ENCODE peak calls at places on chromosomes 11 and 22, in five cellular contexts. Y is gastrocnemius medialis, U is lower lobe of right lung, S is colonic mucosa, R is neuronal stem cell. D is an unnamed sample. For H3K27me3, the result is how much of the 10 kb centered on the place peaks cover.

GRCh38 chr11:19803506-19803998 is 90.9 kb downstream of the NAV2 start:
- DNase-seq in R (no peak), S (peak), U (no peak), Y (no peak), D (no peak)

GRCh38 chr22:17767236-17768065 is 6.8 kb downstream of the BID start:
- DNase-seq in S (no peak), Y (no peak), U (no peak), R (no peak), D (no peak)

GRCh38 chr11:66718320-66718971 is 10.6 kb downstream of the SPTBN2 start:
- DNase-seq in U (peak), R (no peak), Y (no peak), S (peak), D (no peak)

GRCh38 chr11:578276-579035 is 2.2 kb downstream of the PHRF1 start:
- DNase-seq in Y (no peak), R (no peak), U (no peak), S (no peak), D (peak)

GRCh38 chr11:56783448-56784041 is 35.0 kb upstream of the OR9G4 start:
- DNase-seq in S (peak), Y (no peak), R (peak), U (no peak), D (no peak)

GRCh38 chr22:30946354-30946753 is 22.2 kb downstream of the MORC2 start:
- DNase-seq in Y (no peak), R (no peak), S (no peak), U (no peak), D (no peak)

GRCh38 chr11:86442827-86443226 is 68.1 kb downstream of the CCDC81 start:
- DNase-seq in R (no peak), S (no peak), Y (no peak), U (no peak), D (no peak)

GRCh38 chr11:72627594-72628281 is 46.5 kb downstream of the PDE2A start:
- DNase-seq in S (no peak), U (no peak), Y (no peak), R (no peak), D (peak)

GRCh38 chr11:11612439-11612838 is 9.4 kb downstream of the GALNT18 start:
- DNase-seq in S (no peak), U (no peak), Y (no peak), R (no peak), D (no peak)

GRCh38 chr22:28570697-28571373 is 108.8 kb downstream of the TTC28 start:
- DNase-seq in Y (no peak), U (no peak), S (no peak), R (no peak), D (no peak)

GRCh38 chr11:27358306-27358705 is 4.7 kb downstream of the CCDC34 start:
- DNase-seq in U (no peak), S (no peak), R (no peak), Y (no peak), D (no peak)

GRCh38 chr11:65429724-65430405 is 7.3 kb downstream of the NEAT1 start:
- DNase-seq in U (peak), R (no peak), Y (peak), S (peak), D (peak)

GRCh38 chr11:7098235-7098832 is 9.5 kb downstream of the RBMXL2 start:
- DNase-seq in R (peak), S (no peak), Y (no peak), U (no peak), D (no peak)

GRCh38 chr22:37230673-37231405 is 13.2 kb downstream of the RAC2 start:
- DNase-seq in Y (no peak), S (no peak), R (no peak), U (peak), D (peak)

GRCh38 chr11:118622376-118623290 is 15.2 kb downstream of the PHLDB1 start:
- DNase-seq in Y (peak), U (peak), R (no peak), S (no peak), D (peak)

GRCh38 chr11:91932151-91932821 is 292.3 kb upstream of the FAT3 start:
- DNase-seq in S (no peak), U (no peak), Y (no peak), R (no peak), D (no peak)

GRCh38 chr22:17706451-17706900 is 67.8 kb downstream of the BID start:
- DNase-seq in Y (peak), R (no peak), S (peak), U (no peak), D (no peak)

GRCh38 chr11:61293869-61294716 is 1.0 kb downstream of the VWCE start:
- DNase-seq in S (no peak), Y (peak), U (peak), R (peak), D (peak)

GRCh38 chr11:114166897-114167323 is 107.4 kb downstream of the ZBTB16 start:
- DNase-seq in Y (peak), S (no peak), U (no peak), R (no peak), D (no peak)

GRCh38 chr11:15166204-15166603 is 51.5 kb downstream of the INSC start:
- DNase-seq in R (no peak), S (no peak), Y (no peak), U (no peak), D (no peak)

GRCh38 chr11:58316142-58316541 is 42.7 kb downstream of the OR5B17 start:
- DNase-seq in S (no peak), R (no peak), U (no peak), Y (no peak), D (no peak)

GRCh38 chr11:119363874-119364590 is 17.5 kb downstream of the USP2 start:
- DNase-seq in S (peak), Y (peak), U (peak), R (peak), D (peak)

GRCh38 chr11:113833151-113833550 is 42.2 kb downstream of the USP28 start:
- DNase-seq in Y (no peak), R (no peak), S (no peak), U (no peak), D (no peak)

GRCh38 chr22:46421272-46421671 is 85.8 kb downstream of the TRMU start:
- DNase-seq in U (peak), Y (no peak), R (no peak), S (no peak), D (peak)

GRCh38 chr11:29534831-29535230 is 482.0 kb downstream of the KCNA4 start:
- DNase-seq in R (no peak), Y (no peak), S (no peak), U (no peak), D (no peak)

GRCh38 chr22:22684605-22685561 is 40.5 kb downstream of the GGTLC2 start:
- DNase-seq in S (peak), R (no peak), U (no peak), Y (no peak), D (no peak)

GRCh38 chr22:33401291-33401690 is 343.1 kb upstream of the SYN3 start:
- DNase-seq in S (no peak), Y (no peak), U (no peak), R (no peak), D (no peak)
- H3K27ac ChIP-seq in S (no peak), Y (no peak), U (no peak), R (no peak), D (no peak)

DNA sequence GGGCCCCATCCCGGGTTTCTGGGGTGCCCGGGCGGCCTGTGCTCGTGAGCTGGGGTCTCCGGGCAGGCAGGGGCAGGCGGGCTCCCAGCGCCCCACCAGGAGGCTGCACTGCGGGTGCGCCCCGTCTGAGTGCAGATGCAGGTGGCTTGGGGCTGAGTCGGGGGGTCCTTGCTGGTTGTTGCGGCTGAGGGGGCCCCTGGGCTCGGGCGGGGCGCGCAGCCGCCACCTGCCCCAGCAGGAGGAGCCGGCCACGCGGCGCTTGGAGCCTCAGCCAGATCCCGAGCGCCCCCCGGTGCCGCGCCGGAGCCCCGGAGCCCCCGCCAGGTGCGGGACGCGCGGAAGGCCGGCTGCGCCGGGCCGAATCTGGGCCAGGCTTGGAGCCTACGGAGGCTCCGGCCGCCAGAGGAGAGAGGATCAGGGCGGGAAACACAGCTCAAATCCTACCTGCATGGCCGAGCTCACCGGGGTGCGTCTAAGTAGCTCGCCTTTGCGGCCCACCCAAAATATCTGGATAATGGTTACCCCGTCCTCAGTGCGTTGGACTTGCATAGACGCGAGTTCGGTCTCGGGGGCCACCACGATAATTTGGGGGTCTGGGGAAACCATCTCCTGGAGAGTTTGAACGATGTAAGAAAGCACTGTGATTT is 625 bp upstream of the IGF2 start:
- DNase-seq in U (no peak), S (no peak), R (no peak), Y (no peak), D (peak)
- H3K4me3 ChIP-seq in U (no peak), S (no peak), R (no peak), Y (no peak), D (peak)

DNA sequence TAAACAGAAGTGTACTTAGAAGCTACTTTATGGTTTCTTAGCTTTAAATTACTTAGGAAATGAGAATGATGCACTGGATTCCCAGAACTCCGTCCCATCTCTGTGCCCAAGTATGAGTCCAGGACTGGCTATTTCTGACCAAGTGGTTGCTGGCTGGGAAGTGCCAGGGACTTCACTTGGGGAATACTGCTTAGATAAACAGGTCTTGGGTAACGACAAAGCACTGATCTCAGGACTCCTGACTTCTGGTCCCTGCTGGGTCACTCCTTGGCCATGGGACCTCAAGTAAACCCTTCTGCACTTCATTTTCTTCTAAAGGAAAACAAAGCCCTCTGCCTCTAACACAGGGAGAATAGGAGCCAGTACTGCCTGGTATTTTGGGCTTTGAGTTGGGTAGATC is 27.9 kb downstream of the ABTB2 start:
- DNase-seq in S (no peak), R (no peak), Y (peak), U (no peak), D (no peak)
- H3K27me3 ChIP-seq in S (under half), R (under half), Y (under half), U (under half), D (under half)

DNA sequence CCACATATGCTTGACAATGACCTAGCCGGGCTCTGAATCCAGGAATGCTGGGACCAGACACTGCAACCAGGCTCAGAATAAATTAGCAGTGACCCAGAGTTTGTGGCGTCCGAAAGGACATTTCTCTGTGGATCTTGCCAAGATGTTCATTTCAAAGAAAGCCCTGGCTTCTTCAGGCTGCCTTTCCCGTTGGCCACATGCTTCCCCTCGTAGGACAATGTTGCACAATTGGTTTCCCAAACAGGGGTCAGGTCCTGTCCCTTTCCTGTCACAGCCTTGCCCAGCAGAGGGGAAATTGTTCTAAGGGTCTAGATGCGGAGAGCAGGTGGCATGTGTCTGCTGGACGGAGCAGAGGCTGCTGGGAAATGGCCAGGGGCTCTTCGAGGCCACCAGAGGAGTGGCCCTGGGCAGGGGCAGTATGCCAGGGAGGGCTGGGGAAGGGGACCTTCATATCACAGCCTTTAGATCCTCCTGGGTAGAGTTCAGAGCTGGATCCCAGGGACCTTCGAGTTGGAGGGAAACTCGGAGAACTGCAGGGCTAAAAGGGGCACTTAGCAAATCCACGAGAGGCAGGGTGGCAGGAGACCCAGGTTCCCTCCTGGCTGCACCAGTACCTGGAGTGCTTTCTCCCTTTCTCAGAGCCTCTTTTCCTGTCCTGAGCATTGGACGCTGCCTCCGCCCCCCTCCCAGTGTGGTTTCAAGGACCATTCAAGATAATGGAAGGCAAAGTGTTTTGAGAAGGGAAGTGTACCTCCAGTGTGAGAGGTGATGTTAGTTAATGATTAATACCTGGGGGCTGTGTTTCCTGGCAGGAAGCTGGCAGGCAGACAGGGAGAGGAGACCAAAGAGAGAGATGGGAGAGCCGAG is 42.3 kb downstream of the C11orf96 start:
- DNase-seq in R (no peak), S (no peak), Y (peak), U (peak), D (peak)
- H3K27ac ChIP-seq in R (no peak), S (no peak), Y (peak), U (peak), D (peak)

DNA sequence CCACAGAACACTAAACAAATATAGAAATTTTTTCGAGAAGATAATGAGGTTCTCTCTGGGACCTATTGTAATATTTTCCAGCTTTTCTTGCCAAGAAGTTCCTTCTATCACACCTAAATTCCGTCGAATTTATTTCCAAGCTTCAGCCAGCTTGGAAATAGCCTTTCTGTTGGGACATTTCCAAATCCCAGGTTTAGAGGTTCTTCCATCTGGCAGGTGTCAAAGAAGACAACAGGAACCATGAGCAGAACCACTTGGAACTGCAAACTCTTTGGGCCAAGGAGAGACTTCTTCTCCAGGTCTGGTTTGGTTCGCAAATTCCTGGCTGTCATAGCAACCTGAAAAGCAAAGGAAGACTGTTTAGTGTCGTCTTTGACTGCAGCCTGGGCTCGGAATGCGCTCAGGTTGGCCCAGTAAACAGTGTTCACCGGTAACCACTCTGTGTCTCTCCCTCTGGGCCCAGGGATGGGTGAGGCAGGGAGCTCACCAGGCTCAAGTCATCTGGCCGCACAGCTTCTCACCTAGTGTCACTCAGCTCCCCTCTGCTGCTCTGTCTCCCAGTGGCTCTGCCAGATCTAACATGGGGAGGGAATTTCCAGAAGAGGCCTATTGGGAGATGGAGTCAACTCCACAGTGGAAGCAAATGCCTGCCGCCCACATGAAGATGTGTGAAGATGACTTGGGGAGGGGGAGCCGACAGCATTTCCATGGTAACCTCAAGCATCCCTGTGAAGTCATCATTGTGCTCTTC is 11.8 kb upstream of the CLMP start:
- DNase-seq in U (no peak), R (peak), S (no peak), Y (no peak), D (no peak)
- H3K4me3 ChIP-seq in U (no peak), R (no peak), S (no peak), Y (no peak), D (no peak)

GRCh38 chr11:2269601-2270321 is 627 bp downstream of the ASCL2 start:
- DNase-seq in Y (no peak), S (peak), U (peak), R (no peak), D (peak)
- H3K27me3 ChIP-seq in Y (half or more), S (under half), U (half or more), R (half or more), D (under half)

DNA sequence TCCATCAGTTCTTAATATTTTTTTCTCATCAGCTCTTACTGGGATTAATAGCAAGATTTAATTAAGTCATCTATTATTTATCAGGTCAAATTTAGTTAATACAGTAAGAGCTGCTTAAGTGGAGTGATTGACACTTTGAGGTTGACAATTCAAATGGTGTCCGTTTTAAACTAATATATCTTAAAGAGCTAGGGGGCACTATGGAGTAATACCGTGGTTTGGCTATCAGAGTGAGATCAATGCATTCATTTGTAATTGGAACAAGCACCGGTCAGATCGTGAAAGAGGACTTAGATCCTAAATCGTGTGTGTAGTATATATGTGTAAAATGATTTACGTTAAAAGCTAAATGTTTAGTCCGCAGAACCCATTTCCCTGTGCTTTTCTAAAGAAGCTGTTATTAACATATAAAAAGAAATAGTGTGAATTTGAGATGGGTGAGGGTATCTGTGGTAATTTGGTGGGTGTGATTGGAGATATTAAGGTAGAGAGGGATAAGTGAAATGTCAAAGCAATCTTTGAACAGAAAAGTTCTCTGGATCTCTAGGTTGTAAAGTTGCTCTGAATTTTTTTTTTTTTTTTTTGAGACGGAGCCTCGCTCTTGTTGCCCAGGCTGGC is 2.3 kb downstream of the SIK2 start:
- DNase-seq in R (peak), U (no peak), Y (no peak), S (no peak), D (no peak)
- H3K27ac ChIP-seq in R (no peak), U (peak), Y (peak), S (no peak), D (no peak)

DNA sequence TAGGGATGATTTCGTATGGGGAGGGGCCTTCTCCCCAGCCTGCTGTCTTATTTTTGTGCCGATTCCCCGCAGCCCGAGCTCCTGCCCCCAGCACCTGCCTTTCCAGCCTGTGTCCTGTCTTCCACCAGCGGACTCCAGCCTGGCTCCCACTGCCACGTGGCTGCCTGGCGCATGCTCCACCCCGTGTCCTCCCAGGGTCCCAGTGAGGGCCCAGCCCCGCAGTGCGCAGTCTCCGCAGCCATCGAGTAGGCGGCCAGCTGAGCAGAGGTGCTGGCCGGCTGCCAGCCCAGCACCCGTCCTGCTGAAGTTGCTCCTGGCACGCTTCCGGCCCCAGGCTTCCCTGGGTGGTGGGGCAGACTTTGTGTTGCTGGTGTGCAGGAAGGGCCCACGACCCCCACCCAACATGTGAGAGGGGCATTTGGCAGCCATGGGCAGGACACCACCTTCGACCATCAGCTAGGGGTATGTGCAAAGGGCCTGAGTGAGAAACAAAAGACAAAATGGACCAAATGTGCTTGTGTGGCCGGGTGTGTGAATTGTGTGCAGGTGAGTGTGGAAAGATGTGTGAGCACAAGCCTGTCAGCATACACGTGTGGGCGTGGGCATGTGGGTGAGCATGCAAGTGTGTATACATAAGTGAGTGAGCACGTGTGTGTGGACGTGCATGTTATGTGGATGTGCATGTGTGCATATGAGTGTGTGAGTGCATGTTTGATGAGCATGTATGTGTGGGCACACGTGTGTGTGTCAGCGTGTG is 55.9 kb downstream of the RTN4R start:
- DNase-seq in Y (peak), R (no peak), U (peak), S (no peak), D (peak)
- H3K4me3 ChIP-seq in Y (no peak), R (no peak), U (no peak), S (no peak), D (no peak)

D was measured in right cardiac atrium.